ENCODE peak calls at places on chromosome 3, in ten cellular contexts. F is fibroblast of lung, X is tibial nerve, U is dorsolateral prefrontal cortex, L is gastrocnemius medialis, N is Caki2, M is iris pigment epithelial cell, P is HFFc6, S is NCI-H345, R is natural killer cell. O is an unnamed sample.

GRCh38 chr3:1252061-1252430 is 159.2 kb downstream of the CNTN6 start:
- DNase-seq in U (no peak), R (no peak), M (no peak), N (no peak), P (no peak), F (no peak), X (no peak), L (no peak), S (no peak), O (no peak)

GRCh38 chr3:76463501-76463900 is 576.4 kb upstream of the ROBO2 start:
- DNase-seq in U (no peak), N (no peak), M (no peak), R (no peak), L (no peak), F (no peak), S (no peak), X (no peak), P (no peak), O (no peak)

GRCh38 chr3:184814214-184814613 is 2.2 kb downstream of the VPS8 start:
- DNase-seq in X (no peak), P (no peak), N (no peak), F (no peak), L (no peak), S (no peak), M (peak; percentile 20), U (no peak), R (no peak), O (no peak)

GRCh38 chr3:187695434-187695833 is 6.9 kb downstream of the RTP2 start:
- DNase-seq in S (no peak), R (no peak), N (no peak), F (peak; percentile 33), L (no peak), P (no peak), M (no peak), X (no peak), U (no peak), O (no peak)

GRCh38 chr3:11072631-11073030 is 80.1 kb downstream of the SLC6A1 start:
- DNase-seq in N (no peak), S (no peak), P (no peak), F (peak; percentile 50), U (no peak), M (peak; percentile 28), L (no peak), R (no peak), X (no peak), O (no peak)

GRCh38 chr3:99330281-99330680 is 308.1 kb upstream of the COL8A1 start:
- DNase-seq in N (no peak), U (no peak), P (no peak), X (no peak), L (no peak), R (no peak), F (peak; percentile 53), M (peak; percentile 41), S (no peak), O (no peak)

GRCh38 chr3:128423525-128424147 is 43.1 kb downstream of the DNAJB8 start:
- DNase-seq in N (no peak), R (no peak), S (no peak), F (no peak), L (no peak), U (no peak), P (no peak), M (no peak), X (no peak), O (no peak)

GRCh38 chr3:111810909-111811308 is 48.2 kb upstream of the PHLDB2 start:
- DNase-seq in P (peak; percentile 82), S (no peak), N (no peak), L (no peak), R (no peak), F (peak; percentile 80), M (peak; percentile 92), U (no peak), X (no peak), O (no peak)

GRCh38 chr3:134432236-134432635 is 53.5 kb downstream of the ANAPC13 start:
- DNase-seq in F (no peak), N (no peak), L (no peak), M (no peak), P (no peak), X (no peak), S (no peak), R (no peak), U (no peak), O (no peak)

GRCh38 chr3:150449169-150449721 is 41.1 kb downstream of the TSC22D2 start:
- DNase-seq in P (peak; percentile 77), S (no peak), U (no peak), R (no peak), F (peak; percentile 74), M (peak; percentile 76), N (peak; percentile 50), X (no peak), L (no peak), O (no peak)

GRCh38 chr3:30578479-30578878 is 27.9 kb upstream of the TGFBR2 start:
- DNase-seq in P (peak; percentile 91), R (no peak), U (no peak), F (peak; percentile 95), L (no peak), M (peak; percentile 97), X (peak; percentile 51), N (peak; percentile 94), S (no peak), O (peak; percentile 19)

GRCh38 chr3:54313418-54313817 is 191.1 kb downstream of the CACNA2D3 start:
- DNase-seq in P (no peak), S (no peak), R (no peak), M (no peak), N (no peak), F (no peak), X (no peak), L (no peak), U (no peak), O (no peak)

GRCh38 chr3:110265302-110265701 is 806.3 kb upstream of the NECTIN3 start:
- DNase-seq in M (no peak), X (no peak), L (no peak), F (no peak), P (no peak), S (no peak), R (no peak), N (no peak), U (no peak), O (no peak)

GRCh38 chr3:120795017-120795648 is 52.6 kb downstream of the GTF2E1 start:
- DNase-seq in X (peak; percentile 86), S (peak; percentile 25), F (peak; percentile 82), U (peak; percentile 70), P (peak; percentile 84), L (peak; percentile 40), N (peak; percentile 44), M (peak; percentile 82), R (peak; percentile 68), O (peak; percentile 78)

GRCh38 chr3:72171461-72171860 is 386.5 kb upstream of the PROK2 start:
- DNase-seq in X (peak; percentile 54), R (no peak), N (no peak), P (no peak), S (no peak), M (no peak), U (no peak), L (no peak), F (peak; percentile 25), O (no peak)

O was measured in ascending aorta.